ENCODE peak calls at places on chromosomes 13 and 19, in seven cellular contexts. One of them, this sample, is unnamed.

GRCh38 chr13:35140321-35140720 is 198.3 kb downstream of the NBEA start:
- DNase-seq in pancreas: no peak
- DNase-seq in epithelial cell of proximal tubule: no peak
- DNase-seq in right atrium auricular region: no peak
- DNase-seq in mucosa of descending colon: no peak
- DNase-seq in fibroblast of mammary gland: peak
- DNase-seq in colonic mucosa: no peak
- DNase-seq in this sample: no peak

GRCh38 chr13:23771966-23772365 is 117.2 kb downstream of the MIPEP start:
- DNase-seq in pancreas: no peak
- DNase-seq in epithelial cell of proximal tubule: no peak
- DNase-seq in right atrium auricular region: no peak
- DNase-seq in mucosa of descending colon: no peak
- DNase-seq in fibroblast of mammary gland: peak
- DNase-seq in colonic mucosa: no peak
- DNase-seq in this sample: no peak

GRCh38 chr13:94829801-94830200 is 117.5 kb upstream of the SOX21 start:
- DNase-seq in pancreas: no peak
- DNase-seq in epithelial cell of proximal tubule: no peak
- DNase-seq in right atrium auricular region: no peak
- DNase-seq in mucosa of descending colon: no peak
- DNase-seq in fibroblast of mammary gland: no peak
- DNase-seq in colonic mucosa: no peak
- DNase-seq in this sample: no peak

GRCh38 chr19:615619-616018 is 17.7 kb downstream of the POLRMT start:
- DNase-seq in pancreas: no peak
- DNase-seq in epithelial cell of proximal tubule: no peak
- DNase-seq in right atrium auricular region: no peak
- DNase-seq in mucosa of descending colon: no peak
- DNase-seq in fibroblast of mammary gland: peak
- DNase-seq in colonic mucosa: no peak
- DNase-seq in this sample: no peak

GRCh38 chr19:19514215-19514633 is 1.1 kb downstream of the TSSK6 start:
- DNase-seq in pancreas: peak
- DNase-seq in epithelial cell of proximal tubule: no peak
- DNase-seq in right atrium auricular region: peak
- DNase-seq in mucosa of descending colon: peak
- DNase-seq in fibroblast of mammary gland: peak
- DNase-seq in colonic mucosa: peak
- DNase-seq in this sample: no peak

GRCh38 chr19:42269518-42270345 is 680 bp downstream of the CIC start:
- DNase-seq in pancreas: peak
- DNase-seq in epithelial cell of proximal tubule: no peak
- DNase-seq in right atrium auricular region: no peak
- DNase-seq in mucosa of descending colon: peak
- DNase-seq in fibroblast of mammary gland: no peak
- DNase-seq in colonic mucosa: peak
- DNase-seq in this sample: no peak

GRCh38 chr13:66348745-66349720 is 881.1 kb downstream of the PCDH9 start:
- DNase-seq in pancreas: no peak
- DNase-seq in epithelial cell of proximal tubule: no peak
- DNase-seq in right atrium auricular region: no peak
- DNase-seq in mucosa of descending colon: no peak
- DNase-seq in fibroblast of mammary gland: no peak
- DNase-seq in colonic mucosa: no peak
- DNase-seq in this sample: no peak

GRCh38 chr19:34336781-34337271 is 28.2 kb upstream of the GPI start:
- DNase-seq in pancreas: no peak
- DNase-seq in epithelial cell of proximal tubule: no peak
- DNase-seq in right atrium auricular region: no peak
- DNase-seq in mucosa of descending colon: peak
- DNase-seq in fibroblast of mammary gland: peak
- DNase-seq in colonic mucosa: no peak
- DNase-seq in this sample: no peak

GRCh38 chr19:2607712-2608601 is 94.5 kb downstream of the GNG7 start:
- DNase-seq in pancreas: no peak
- DNase-seq in epithelial cell of proximal tubule: no peak
- DNase-seq in right atrium auricular region: no peak
- DNase-seq in mucosa of descending colon: no peak
- DNase-seq in fibroblast of mammary gland: no peak
- DNase-seq in colonic mucosa: no peak
- DNase-seq in this sample: no peak

GRCh38 chr19:45442927-45443461 is 19.3 kb upstream of the ERCC1 start:
- DNase-seq in pancreas: peak
- DNase-seq in epithelial cell of proximal tubule: no peak
- DNase-seq in right atrium auricular region: peak
- DNase-seq in mucosa of descending colon: peak
- DNase-seq in fibroblast of mammary gland: peak
- DNase-seq in colonic mucosa: peak
- DNase-seq in this sample: no peak

GRCh38 chr13:64397699-64398098 is 2832.4 kb downstream of the PCDH9 start:
- DNase-seq in pancreas: no peak
- DNase-seq in epithelial cell of proximal tubule: no peak
- DNase-seq in right atrium auricular region: no peak
- DNase-seq in mucosa of descending colon: no peak
- DNase-seq in fibroblast of mammary gland: no peak
- DNase-seq in colonic mucosa: no peak
- DNase-seq in this sample: no peak

GRCh38 chr13:113553541-113554332 is 30.8 kb upstream of the TFDP1 start:
- DNase-seq in pancreas: no peak
- DNase-seq in epithelial cell of proximal tubule: no peak
- DNase-seq in right atrium auricular region: peak
- DNase-seq in mucosa of descending colon: no peak
- DNase-seq in fibroblast of mammary gland: no peak
- DNase-seq in colonic mucosa: peak
- DNase-seq in this sample: no peak

GRCh38 chr19:16496613-16496983 is 404 bp downstream of the C19orf44 start:
- DNase-seq in pancreas: no peak
- DNase-seq in epithelial cell of proximal tubule: no peak
- DNase-seq in right atrium auricular region: peak
- DNase-seq in mucosa of descending colon: no peak
- DNase-seq in fibroblast of mammary gland: peak
- DNase-seq in colonic mucosa: peak
- DNase-seq in this sample: no peak

GRCh38 chr19:51366999-51367564 is 894 bp upstream of the ETFB start:
- DNase-seq in pancreas: peak
- DNase-seq in epithelial cell of proximal tubule: no peak
- DNase-seq in right atrium auricular region: peak
- DNase-seq in mucosa of descending colon: no peak
- DNase-seq in fibroblast of mammary gland: no peak
- DNase-seq in colonic mucosa: no peak
- DNase-seq in this sample: no peak

GRCh38 chr19:17931532-17932191 is 1.2 kb upstream of the CCDC124 start:
- DNase-seq in pancreas: no peak
- DNase-seq in epithelial cell of proximal tubule: no peak
- DNase-seq in right atrium auricular region: no peak
- DNase-seq in mucosa of descending colon: no peak
- DNase-seq in fibroblast of mammary gland: no peak
- DNase-seq in colonic mucosa: no peak
- DNase-seq in this sample: no peak

GRCh38 chr13:113004126-113004525 is 35.1 kb downstream of the MCF2L start:
- DNase-seq in pancreas: no peak
- DNase-seq in epithelial cell of proximal tubule: no peak
- DNase-seq in right atrium auricular region: no peak
- DNase-seq in mucosa of descending colon: no peak
- DNase-seq in fibroblast of mammary gland: no peak
- DNase-seq in colonic mucosa: no peak
- DNase-seq in this sample: no peak

GRCh38 chr13:24893863-24894262 is 129.9 kb downstream of the RNF17 start:
- DNase-seq in pancreas: no peak
- DNase-seq in epithelial cell of proximal tubule: no peak
- DNase-seq in right atrium auricular region: no peak
- DNase-seq in mucosa of descending colon: no peak
- DNase-seq in fibroblast of mammary gland: no peak
- DNase-seq in colonic mucosa: no peak
- DNase-seq in this sample: no peak

GRCh38 chr19:33047422-33047821 is 17.3 kb downstream of the RHPN2 start:
- DNase-seq in pancreas: peak
- DNase-seq in epithelial cell of proximal tubule: no peak
- DNase-seq in right atrium auricular region: no peak
- DNase-seq in mucosa of descending colon: peak
- DNase-seq in fibroblast of mammary gland: no peak
- DNase-seq in colonic mucosa: peak
- DNase-seq in this sample: no peak

GRCh38 chr13:112733112-112733511 is 43.3 kb downstream of the ATP11A start:
- DNase-seq in pancreas: no peak
- DNase-seq in epithelial cell of proximal tubule: no peak
- DNase-seq in right atrium auricular region: no peak
- DNase-seq in mucosa of descending colon: no peak
- DNase-seq in fibroblast of mammary gland: no peak
- DNase-seq in colonic mucosa: no peak
- DNase-seq in this sample: no peak

GRCh38 chr19:30480097-30480496 is 107.9 kb downstream of the ZNF536 start:
- DNase-seq in pancreas: no peak
- DNase-seq in epithelial cell of proximal tubule: no peak
- DNase-seq in right atrium auricular region: no peak
- DNase-seq in mucosa of descending colon: no peak
- DNase-seq in fibroblast of mammary gland: no peak
- DNase-seq in colonic mucosa: no peak
- DNase-seq in this sample: no peak

GRCh38 chr13:50527612-50528509 is 315.6 kb downstream of the DLEU7 start:
- DNase-seq in pancreas: no peak
- DNase-seq in epithelial cell of proximal tubule: no peak
- DNase-seq in right atrium auricular region: no peak
- DNase-seq in mucosa of descending colon: no peak
- DNase-seq in fibroblast of mammary gland: no peak
- DNase-seq in colonic mucosa: no peak
- DNase-seq in this sample: no peak

GRCh38 chr19:10001899-10002298 is 8.4 kb downstream of the COL5A3 start:
- DNase-seq in pancreas: no peak
- DNase-seq in epithelial cell of proximal tubule: no peak
- DNase-seq in right atrium auricular region: no peak
- DNase-seq in mucosa of descending colon: peak
- DNase-seq in fibroblast of mammary gland: peak
- DNase-seq in colonic mucosa: peak
- DNase-seq in this sample: no peak

GRCh38 chr13:102191951-102192461 is 209.8 kb downstream of the FGF14 start:
- DNase-seq in pancreas: no peak
- DNase-seq in epithelial cell of proximal tubule: no peak
- DNase-seq in right atrium auricular region: no peak
- DNase-seq in mucosa of descending colon: no peak
- DNase-seq in fibroblast of mammary gland: peak
- DNase-seq in colonic mucosa: no peak
- DNase-seq in this sample: no peak

GRCh38 chr13:112741185-112741755 is 51.4 kb downstream of the ATP11A start:
- DNase-seq in pancreas: no peak
- DNase-seq in epithelial cell of proximal tubule: no peak
- DNase-seq in right atrium auricular region: no peak
- DNase-seq in mucosa of descending colon: no peak
- DNase-seq in fibroblast of mammary gland: no peak
- DNase-seq in colonic mucosa: no peak
- DNase-seq in this sample: no peak

GRCh38 chr19:15120135-15121026 is 13.2 kb downstream of the SYDE1 start:
- DNase-seq in pancreas: no peak
- DNase-seq in epithelial cell of proximal tubule: no peak
- DNase-seq in right atrium auricular region: no peak
- DNase-seq in mucosa of descending colon: no peak
- DNase-seq in fibroblast of mammary gland: no peak
- DNase-seq in colonic mucosa: no peak
- DNase-seq in this sample: no peak

GRCh38 chr19:48728882-48729645 is 9.5 kb upstream of the MAMSTR start:
- DNase-seq in pancreas: no peak
- DNase-seq in epithelial cell of proximal tubule: no peak
- DNase-seq in right atrium auricular region: no peak
- DNase-seq in mucosa of descending colon: no peak
- DNase-seq in fibroblast of mammary gland: peak
- DNase-seq in colonic mucosa: no peak
- DNase-seq in this sample: no peak
- TF ChIP-seq CTCF in pancreas: no peak
- TF ChIP-seq CTCF in epithelial cell of proximal tubule: no peak
- TF ChIP-seq CTCF in right atrium auricular region: no peak
- TF ChIP-seq CTCF in mucosa of descending colon: no peak
- TF ChIP-seq CTCF in fibroblast of mammary gland: no peak
- TF ChIP-seq CTCF in colonic mucosa: no peak
- TF ChIP-seq CTCF in this sample: no peak

GRCh38 chr13:96214804-96215445 is 125.0 kb downstream of the HS6ST3 start:
- DNase-seq in pancreas: no peak
- DNase-seq in epithelial cell of proximal tubule: peak
- DNase-seq in right atrium auricular region: no peak
- DNase-seq in mucosa of descending colon: no peak
- DNase-seq in fibroblast of mammary gland: no peak
- DNase-seq in colonic mucosa: no peak
- DNase-seq in this sample: no peak

GRCh38 chr13:96218475-96218874 is 128.6 kb downstream of the HS6ST3 start:
- DNase-seq in pancreas: no peak
- DNase-seq in epithelial cell of proximal tubule: no peak
- DNase-seq in right atrium auricular region: peak
- DNase-seq in mucosa of descending colon: no peak
- DNase-seq in fibroblast of mammary gland: no peak
- DNase-seq in colonic mucosa: no peak
- DNase-seq in this sample: no peak

DNA sequence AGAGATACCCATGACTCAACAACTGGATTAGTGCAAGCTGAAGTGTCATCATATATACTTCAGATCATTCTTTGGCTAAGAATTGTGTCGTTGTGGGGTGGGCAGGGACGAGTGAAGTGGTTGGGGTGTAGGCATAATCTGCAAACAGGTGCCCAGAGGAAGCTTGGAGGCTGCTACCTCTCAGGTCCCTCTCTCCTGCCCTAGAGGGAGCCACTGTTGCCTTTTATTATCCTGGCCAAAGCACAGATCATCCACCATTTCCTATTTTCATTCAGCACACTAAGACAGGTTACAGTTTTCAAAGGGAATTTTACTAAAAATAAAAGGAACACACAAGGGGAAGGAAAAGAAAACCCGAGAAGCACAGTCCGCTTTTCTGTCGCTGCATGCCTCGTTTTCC is 126.6 kb downstream of the HS6ST3 start:
- DNase-seq in pancreas: no peak
- DNase-seq in epithelial cell of proximal tubule: no peak
- DNase-seq in right atrium auricular region: no peak
- DNase-seq in mucosa of descending colon: no peak
- DNase-seq in fibroblast of mammary gland: no peak
- DNase-seq in colonic mucosa: no peak
- DNase-seq in this sample: no peak
- TF ChIP-seq CTCF in pancreas: no peak
- TF ChIP-seq CTCF in epithelial cell of proximal tubule: no peak
- TF ChIP-seq CTCF in right atrium auricular region: no peak
- TF ChIP-seq CTCF in mucosa of descending colon: no peak
- TF ChIP-seq CTCF in fibroblast of mammary gland: no peak
- TF ChIP-seq CTCF in colonic mucosa: no peak
- TF ChIP-seq CTCF in this sample: no peak

GRCh38 chr13:109784590-109785140 is 1.7 kb downstream of the IRS2 start:
- DNase-seq in pancreas: peak
- DNase-seq in epithelial cell of proximal tubule: no peak
- DNase-seq in right atrium auricular region: no peak
- DNase-seq in mucosa of descending colon: peak
- DNase-seq in fibroblast of mammary gland: peak
- DNase-seq in colonic mucosa: peak
- DNase-seq in this sample: no peak
- TF ChIP-seq CTCF in pancreas: peak
- TF ChIP-seq CTCF in epithelial cell of proximal tubule: peak
- TF ChIP-seq CTCF in right atrium auricular region: peak
- TF ChIP-seq CTCF in mucosa of descending colon: peak
- TF ChIP-seq CTCF in fibroblast of mammary gland: no peak
- TF ChIP-seq CTCF in colonic mucosa: no peak
- TF ChIP-seq CTCF in this sample: peak

DNA sequence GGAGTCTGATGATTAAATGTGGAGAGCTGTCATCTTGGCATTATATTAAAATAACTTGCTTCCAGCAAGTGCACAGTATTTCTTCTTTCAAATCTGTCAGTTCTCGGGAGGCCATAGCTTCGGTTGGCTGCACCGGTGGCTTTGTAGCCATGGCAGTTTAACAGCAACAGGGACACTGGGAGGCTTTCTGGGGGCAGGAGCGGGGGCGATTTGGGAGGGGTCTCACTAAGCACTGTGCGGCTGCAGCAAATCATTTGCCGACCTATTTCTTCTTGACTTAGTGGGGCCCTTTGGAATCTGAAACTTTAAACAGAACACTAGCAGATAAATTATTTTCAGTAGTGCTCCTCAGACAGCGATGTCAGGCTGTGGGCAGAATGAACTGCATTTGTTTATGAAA is 211.7 kb downstream of the OLFM4 start:
- DNase-seq in pancreas: no peak
- DNase-seq in epithelial cell of proximal tubule: no peak
- DNase-seq in right atrium auricular region: no peak
- DNase-seq in mucosa of descending colon: no peak
- DNase-seq in fibroblast of mammary gland: no peak
- DNase-seq in colonic mucosa: no peak
- DNase-seq in this sample: no peak
- TF ChIP-seq CTCF in pancreas: no peak
- TF ChIP-seq CTCF in epithelial cell of proximal tubule: no peak
- TF ChIP-seq CTCF in right atrium auricular region: no peak
- TF ChIP-seq CTCF in mucosa of descending colon: no peak
- TF ChIP-seq CTCF in fibroblast of mammary gland: no peak
- TF ChIP-seq CTCF in colonic mucosa: no peak
- TF ChIP-seq CTCF in this sample: no peak

This sample was measured in AG09309.